ENCODE peak calls at places on chromosome 10, in five cellular contexts. R is OCI-LY7, L is brain microvascular endothelial cell, K is GM23338, E is HFFc6. S is an unnamed sample.

GRCh38 chr10:5614081-5614721 is 52.2 kb downstream of the ASB13 start:
- DNase-seq in R (no peak), E (peak), L (no peak), K (no peak), S (no peak)

GRCh38 chr10:99661370-99661749 is 2.1 kb downstream of the ENTPD7 start:
- DNase-seq in E (peak), L (peak), R (no peak), K (no peak), S (no peak)

GRCh38 chr10:30189254-30189583 is 129.8 kb upstream of the JCAD start:
- DNase-seq in K (no peak), L (no peak), E (no peak), R (no peak), S (no peak)

GRCh38 chr10:128147669-128148068 is 21.4 kb upstream of the MKI67 start:
- DNase-seq in L (peak), R (no peak), K (no peak), E (peak), S (no peak)

GRCh38 chr10:132183046-132183445 is 3.7 kb upstream of the DPYSL4 start:
- DNase-seq in L (no peak), E (no peak), K (no peak), R (no peak), S (no peak)

GRCh38 chr10:67607472-67607871 is 88.5 kb downstream of the CTNNA3 start:
- DNase-seq in L (no peak), R (no peak), K (no peak), E (no peak), S (no peak)

GRCh38 chr10:61898435-61898778 is 3.1 kb upstream of the ARID5B start:
- DNase-seq in E (no peak), L (no peak), R (peak), K (no peak), S (no peak)

GRCh38 chr10:86506499-86506898 is 15.1 kb downstream of the WAPL start:
- DNase-seq in L (no peak), R (peak), E (peak), K (no peak), S (no peak)

GRCh38 chr10:36759111-36759805 is 366.1 kb upstream of the ANKRD30A start:
- DNase-seq in R (no peak), L (peak), K (no peak), E (peak), S (no peak)

GRCh38 chr10:43265799-43266721 is 805 bp downstream of the RASGEF1A start:
- DNase-seq in E (no peak), R (no peak), K (peak), L (no peak), S (peak)

GRCh38 chr10:115355162-115355760 is 262.1 kb downstream of the ATRNL1 start:
- DNase-seq in E (peak), K (peak), L (peak), R (peak), S (peak)

GRCh38 chr10:118528426-118528825 is 67.0 kb downstream of the PRLHR start:
- DNase-seq in R (no peak), L (no peak), E (no peak), K (no peak), S (no peak)

GRCh38 chr10:123847686-123848432 is 43.7 kb downstream of the CPXM2 start:
- DNase-seq in K (no peak), L (no peak), E (peak), R (no peak), S (no peak)

GRCh38 chr10:129465796-129466702 is 992 bp upstream of the MGMT start:
- DNase-seq in R (no peak), L (no peak), E (no peak), K (no peak), S (no peak)

GRCh38 chr10:26022831-26023230 is 88.8 kb downstream of the MYO3A start:
- DNase-seq in E (no peak), K (no peak), R (no peak), L (no peak), S (no peak)

GRCh38 chr10:43437141-43437860 is 390 bp downstream of the ZNF487 start:
- DNase-seq in K (no peak), E (no peak), R (no peak), L (no peak), S (no peak)

GRCh38 chr10:27558612-27559020 is 54.5 kb downstream of the RAB18 start:
- DNase-seq in L (peak), E (peak), K (peak), R (peak), S (peak)

GRCh38 chr10:89283988-89284475 is 17.8 kb upstream of the IFIT2 start:
- DNase-seq in E (peak), K (peak), L (no peak), R (no peak), S (no peak)

GRCh38 chr10:129074939-129075338 is 392.1 kb upstream of the MGMT start:
- DNase-seq in R (no peak), K (no peak), L (no peak), E (no peak), S (no peak)

GRCh38 chr10:47322300-47323061 is at the start of gene GDF2:
- DNase-seq in K (no peak), R (no peak), E (no peak), L (no peak), S (no peak)

GRCh38 chr10:23099816-23100215 is 4.4 kb downstream of the MSRB2 start:
- DNase-seq in E (no peak), L (no peak), R (no peak), K (peak), S (no peak)

GRCh38 chr10:43049081-43049551 is 27.8 kb upstream of the RET start:
- DNase-seq in L (no peak), K (no peak), R (no peak), E (no peak), S (no peak)

GRCh38 chr10:13831711-13832110 is 244.9 kb downstream of the PRPF18 start:
- DNase-seq in R (peak), L (no peak), E (no peak), K (no peak), S (peak)

GRCh38 chr10:89390875-89391576 is 1.4 kb upstream of the IFIT1 start:
- DNase-seq in K (no peak), E (no peak), L (no peak), R (no peak), S (no peak)

GRCh38 chr10:36670616-36671402 is 454.6 kb upstream of the ANKRD30A start:
- DNase-seq in L (no peak), E (no peak), R (no peak), K (no peak), S (no peak)

GRCh38 chr10:52410916-52411315 is 96.8 kb downstream of the DKK1 start:
- DNase-seq in K (no peak), R (no peak), L (no peak), E (no peak), S (no peak)

GRCh38 chr10:21273400-21273968 is 252.0 kb downstream of the SKIDA1 start:
- DNase-seq in K (no peak), R (no peak), E (no peak), L (no peak), S (no peak)

GRCh38 chr10:94991243-94991888 is 52.9 kb downstream of the CYP2C9 start:
- DNase-seq in L (no peak), K (peak), R (no peak), E (no peak), S (no peak)

GRCh38 chr10:95423327-95424005 is 132.7 kb upstream of the PDLIM1 start:
- DNase-seq in R (no peak), L (no peak), K (no peak), E (no peak), S (no peak)

GRCh38 chr10:34637419-34637911 is 177.6 kb downstream of the PARD3 start:
- DNase-seq in K (peak), E (peak), L (peak), R (peak), S (peak)

GRCh38 chr10:12013926-12014325 is 28.7 kb downstream of the UPF2 start:
- DNase-seq in L (no peak), R (no peak), E (no peak), K (no peak), S (no peak)

GRCh38 chr10:25959540-25960232 is 25.7 kb downstream of the MYO3A start:
- DNase-seq in R (no peak), K (no peak), E (no peak), L (no peak), S (no peak)

GRCh38 chr10:132519382-132520146 is 18.0 kb upstream of the INPP5A start:
- DNase-seq in R (no peak), K (no peak), E (no peak), L (no peak), S (no peak)

GRCh38 chr10:133278577-133279265 is 2.1 kb upstream of the ADAM8 start:
- DNase-seq in K (no peak), L (peak), E (peak), R (peak), S (peak)

GRCh38 chr10:116598326-116598725 is 7.6 kb downstream of the PNLIPRP1 start:
- DNase-seq in K (no peak), L (no peak), R (no peak), E (no peak), S (no peak)

DNA sequence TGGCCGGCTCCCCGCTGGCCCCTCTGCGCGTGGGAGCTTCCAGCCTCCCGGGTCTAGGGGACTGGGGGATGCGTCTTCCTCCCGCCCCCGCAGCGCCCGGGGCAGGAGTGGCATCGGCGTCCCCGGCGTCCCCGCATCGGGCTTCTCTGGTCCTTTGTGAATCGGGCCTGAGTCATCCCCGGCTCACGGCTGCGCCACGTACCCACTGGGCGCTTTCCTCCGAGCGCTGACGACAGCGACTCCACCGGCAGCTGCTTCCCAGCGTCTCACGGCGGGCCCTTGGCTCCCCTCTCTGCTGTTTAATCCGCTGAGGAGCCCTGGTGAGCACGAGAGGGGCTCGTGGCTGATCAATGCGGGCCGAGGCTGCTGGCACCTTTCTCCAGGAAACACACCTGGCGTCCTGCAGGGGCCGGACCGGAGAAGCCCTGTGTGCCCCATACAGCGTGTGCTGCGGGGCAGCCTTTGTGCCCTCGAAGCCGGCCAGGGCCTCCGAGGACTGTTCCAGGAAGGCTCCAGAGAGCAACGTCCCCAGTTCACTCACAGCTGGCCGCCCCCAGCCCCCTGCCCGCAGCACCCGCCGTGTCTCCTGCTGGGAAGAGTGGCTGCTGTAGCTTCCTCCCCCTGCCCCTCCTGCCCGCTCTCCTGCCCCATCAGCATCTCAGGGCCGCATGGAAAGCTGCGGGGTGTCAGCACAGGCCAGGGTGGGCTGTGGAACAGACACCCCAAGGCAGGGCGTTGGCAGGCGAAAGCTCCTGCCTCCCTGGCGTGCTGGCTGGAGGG is 95.5 kb upstream of the DIP2C start:
- DNase-seq in E (peak), R (no peak), K (peak), L (peak), S (peak)
- TF ChIP-seq CTCF in E (peak), R (no peak), K (peak), L (peak), S (no peak)

GRCh38 chr10:75875740-75876139 is 444.3 kb downstream of the LRMDA start:
- DNase-seq in R (no peak), E (no peak), L (no peak), K (no peak), S (no peak)
- TF ChIP-seq CTCF in R (no peak), E (no peak), L (no peak), K (no peak), S (no peak)

GRCh38 chr10:126907423-126907970 is 2.3 kb downstream of the DOCK1 start:
- DNase-seq in L (no peak), R (no peak), K (peak), E (no peak), S (no peak)
- TF ChIP-seq CTCF in L (peak), R (no peak), K (no peak), E (peak), S (no peak)

DNA sequence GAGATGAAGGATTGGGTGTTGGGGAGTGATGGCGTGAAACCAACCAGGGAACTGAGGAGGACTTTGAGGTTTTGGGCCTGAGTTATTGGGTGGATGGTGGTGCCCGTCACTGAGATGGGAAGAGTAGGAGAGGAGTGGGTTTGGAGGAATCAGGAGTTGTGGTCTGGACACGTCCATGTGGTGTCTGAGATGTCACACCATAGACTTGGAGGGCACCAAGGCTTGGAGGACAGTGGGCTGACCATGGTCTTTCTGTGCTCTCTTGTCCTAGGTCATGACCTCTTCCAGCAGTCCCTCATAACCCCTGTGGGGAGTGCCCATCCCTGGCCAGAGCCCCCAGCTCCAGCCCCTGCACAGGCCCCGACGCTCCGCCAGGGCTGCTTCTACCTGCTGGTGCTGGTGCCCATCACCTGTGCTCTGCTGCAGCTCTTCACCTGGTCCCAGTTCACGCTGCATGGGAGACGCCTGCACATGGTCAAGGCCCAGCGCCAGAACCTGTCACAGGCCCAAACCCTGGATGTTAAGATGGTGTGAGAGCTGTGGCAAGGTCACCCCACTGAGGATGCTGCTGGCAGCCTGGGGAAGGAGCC is 24.2 kb upstream of the C10orf95 start:
- DNase-seq in L (no peak), K (no peak), R (no peak), E (no peak), S (no peak)
- TF ChIP-seq CTCF in L (no peak), K (no peak), R (no peak), E (no peak), S (no peak)

GRCh38 chr10:78974409-78975317 is 94.1 kb upstream of the ZMIZ1 start:
- DNase-seq in R (peak), K (peak), E (peak), L (peak), S (peak)
- TF ChIP-seq CTCF in R (peak), K (peak), E (peak), L (peak), S (peak)

GRCh38 chr10:71567006-71567405 is 152.6 kb downstream of the C10orf105 start:
- DNase-seq in K (no peak), L (no peak), E (no peak), R (no peak), S (no peak)

GRCh38 chr10:71568896-71569492 is 150.6 kb downstream of the C10orf105 start:
- DNase-seq in R (no peak), L (no peak), K (no peak), E (no peak), S (no peak)

GRCh38 chr10:71571460-71572175 is 148.0 kb downstream of the C10orf105 start:
- DNase-seq in K (no peak), R (no peak), L (no peak), E (no peak), S (no peak)

GRCh38 chr10:71572962-71573361 is 146.6 kb downstream of the C10orf105 start:
- DNase-seq in E (no peak), R (no peak), K (no peak), L (no peak), S (no peak)

GRCh38 chr10:71569775-71570588 is 149.6 kb downstream of the C10orf105 start:
- DNase-seq in R (peak), L (peak), K (peak), E (peak), S (peak)
- TF ChIP-seq CTCF in R (peak), L (peak), K (peak), E (peak), S (peak)

S was measured in GM20000.